ENCODE peak calls at places on chromosomes 2 and 18, in six cellular contexts. One of them, this sample, is unnamed.

GRCh38 chr18:2417861-2418610 is 153.3 kb downstream of the METTL4 start:
- DNase-seq in MCF 10A: no peak
- DNase-seq in cardiac fibroblast: no peak
- DNase-seq in GM13977: no peak
- DNase-seq in IMR-90: peak
- DNase-seq in HFFc6: peak
- DNase-seq in this sample: no peak

GRCh38 chr2:106163948-106164580 is 30.0 kb downstream of the UXS1 start:
- DNase-seq in MCF 10A: no peak
- DNase-seq in cardiac fibroblast: peak
- DNase-seq in GM13977: no peak
- DNase-seq in IMR-90: peak
- DNase-seq in HFFc6: peak
- DNase-seq in this sample: no peak

GRCh38 chr18:48488388-48488850 is 50.4 kb upstream of the CTIF start:
- DNase-seq in MCF 10A: peak
- DNase-seq in cardiac fibroblast: peak
- DNase-seq in GM13977: no peak
- DNase-seq in IMR-90: peak
- DNase-seq in HFFc6: peak
- DNase-seq in this sample: no peak

GRCh38 chr2:237886702-237887481 is 27.5 kb downstream of the RAMP1 start:
- DNase-seq in MCF 10A: no peak
- DNase-seq in cardiac fibroblast: peak
- DNase-seq in GM13977: no peak
- DNase-seq in IMR-90: peak
- DNase-seq in HFFc6: no peak
- DNase-seq in this sample: no peak

GRCh38 chr2:127932199-127932877 is 46.6 kb upstream of the AMMECR1L start:
- DNase-seq in MCF 10A: peak
- DNase-seq in cardiac fibroblast: peak
- DNase-seq in GM13977: no peak
- DNase-seq in IMR-90: peak
- DNase-seq in HFFc6: peak
- DNase-seq in this sample: no peak

GRCh38 chr18:3541549-3542386 is 91.8 kb downstream of the TGIF1 start:
- DNase-seq in MCF 10A: peak
- DNase-seq in cardiac fibroblast: no peak
- DNase-seq in GM13977: peak
- DNase-seq in IMR-90: no peak
- DNase-seq in HFFc6: no peak
- DNase-seq in this sample: peak

GRCh38 chr2:67210430-67210829 is 186.7 kb upstream of the ETAA1 start:
- DNase-seq in MCF 10A: no peak
- DNase-seq in cardiac fibroblast: no peak
- DNase-seq in GM13977: no peak
- DNase-seq in IMR-90: no peak
- DNase-seq in HFFc6: no peak
- DNase-seq in this sample: no peak

GRCh38 chr2:161223139-161223732 is 63.0 kb downstream of the TANK start:
- DNase-seq in MCF 10A: peak
- DNase-seq in cardiac fibroblast: peak
- DNase-seq in GM13977: no peak
- DNase-seq in IMR-90: peak
- DNase-seq in HFFc6: peak
- DNase-seq in this sample: no peak

GRCh38 chr2:70986499-70987189 is 8.0 kb downstream of the TEX261 start:
- DNase-seq in MCF 10A: no peak
- DNase-seq in cardiac fibroblast: no peak
- DNase-seq in GM13977: no peak
- DNase-seq in IMR-90: no peak
- DNase-seq in HFFc6: no peak
- DNase-seq in this sample: no peak

GRCh38 chr2:241794250-241794823 is 14.7 kb upstream of the NEU4 start:
- DNase-seq in MCF 10A: no peak
- DNase-seq in cardiac fibroblast: no peak
- DNase-seq in GM13977: peak
- DNase-seq in IMR-90: no peak
- DNase-seq in HFFc6: no peak
- DNase-seq in this sample: no peak

GRCh38 chr2:169824373-169825333 is at the start of gene METTL5:
- DNase-seq in MCF 10A: peak
- DNase-seq in cardiac fibroblast: peak
- DNase-seq in GM13977: peak
- DNase-seq in IMR-90: peak
- DNase-seq in HFFc6: peak
- DNase-seq in this sample: peak

GRCh38 chr2:102147935-102148334 is 5.4 kb downstream of the IL1R1 start:
- DNase-seq in MCF 10A: no peak
- DNase-seq in cardiac fibroblast: peak
- DNase-seq in GM13977: no peak
- DNase-seq in IMR-90: peak
- DNase-seq in HFFc6: no peak
- DNase-seq in this sample: no peak

GRCh38 chr2:8098952-8099582 is 582.8 kb upstream of the ID2 start:
- DNase-seq in MCF 10A: no peak
- DNase-seq in cardiac fibroblast: no peak
- DNase-seq in GM13977: no peak
- DNase-seq in IMR-90: no peak
- DNase-seq in HFFc6: no peak
- DNase-seq in this sample: no peak

GRCh38 chr2:46805401-46805951 is 110.1 kb downstream of the MCFD2 start:
- DNase-seq in MCF 10A: no peak
- DNase-seq in cardiac fibroblast: no peak
- DNase-seq in GM13977: no peak
- DNase-seq in IMR-90: no peak
- DNase-seq in HFFc6: no peak
- DNase-seq in this sample: no peak

GRCh38 chr2:47810850-47811249 is 27.9 kb downstream of the MSH6 start:
- DNase-seq in MCF 10A: no peak
- DNase-seq in cardiac fibroblast: no peak
- DNase-seq in GM13977: no peak
- DNase-seq in IMR-90: no peak
- DNase-seq in HFFc6: no peak
- DNase-seq in this sample: no peak

GRCh38 chr2:111702119-111702808 is 181.7 kb downstream of the ANAPC1 start:
- DNase-seq in MCF 10A: peak
- DNase-seq in cardiac fibroblast: peak
- DNase-seq in GM13977: peak
- DNase-seq in IMR-90: peak
- DNase-seq in HFFc6: peak
- DNase-seq in this sample: no peak

GRCh38 chr2:230410861-230411464 is 5.0 kb upstream of the SP100 start:
- DNase-seq in MCF 10A: no peak
- DNase-seq in cardiac fibroblast: no peak
- DNase-seq in GM13977: no peak
- DNase-seq in IMR-90: no peak
- DNase-seq in HFFc6: no peak
- DNase-seq in this sample: no peak

DNA sequence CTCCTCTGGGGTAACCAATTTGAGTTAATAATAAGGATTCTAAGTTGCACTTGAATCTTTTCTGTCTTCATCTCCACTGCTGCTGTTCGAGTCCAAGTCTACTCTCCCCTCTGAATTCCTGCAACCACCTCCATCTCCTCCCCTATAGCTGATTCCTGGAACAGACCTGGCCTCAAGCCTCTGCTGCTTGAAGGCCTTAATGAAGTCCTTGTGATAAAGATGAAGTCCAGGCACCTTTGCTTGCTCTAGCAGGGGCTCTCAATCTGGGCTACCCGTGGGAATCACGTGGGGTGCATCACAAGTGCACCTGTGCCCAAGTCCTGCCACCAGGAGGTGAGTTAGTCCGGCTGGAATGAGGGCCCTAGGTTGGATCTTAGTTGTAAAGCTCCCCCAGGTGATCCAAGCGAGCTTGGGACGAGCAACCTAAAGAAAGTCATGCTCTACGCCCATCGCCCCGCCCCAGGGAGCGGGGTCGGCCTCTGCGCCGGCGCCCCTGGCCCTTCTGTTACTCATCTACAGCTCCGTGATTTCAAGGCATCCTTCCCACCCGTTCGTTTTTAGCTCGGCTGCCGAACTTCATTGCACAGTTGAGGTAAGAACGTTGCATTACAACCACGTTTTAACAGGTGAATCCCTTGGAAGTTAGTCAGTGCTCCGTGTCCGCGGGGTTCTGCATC is 905 bp upstream of the IAH1 start:
- DNase-seq in MCF 10A: no peak
- DNase-seq in cardiac fibroblast: no peak
- DNase-seq in GM13977: no peak
- DNase-seq in IMR-90: no peak
- DNase-seq in HFFc6: no peak
- DNase-seq in this sample: peak
- TF ChIP-seq CTCF in MCF 10A: no peak
- TF ChIP-seq CTCF in cardiac fibroblast: peak
- TF ChIP-seq CTCF in GM13977: peak
- TF ChIP-seq CTCF in IMR-90: no peak
- TF ChIP-seq CTCF in HFFc6: peak
- TF ChIP-seq CTCF in this sample: peak

GRCh38 chr18:34942975-34943374 is 98.2 kb upstream of the MAPRE2 start:
- DNase-seq in MCF 10A: no peak
- DNase-seq in cardiac fibroblast: no peak
- DNase-seq in GM13977: no peak
- DNase-seq in IMR-90: no peak
- DNase-seq in HFFc6: no peak
- DNase-seq in this sample: no peak
- TF ChIP-seq CTCF in MCF 10A: no peak
- TF ChIP-seq CTCF in cardiac fibroblast: no peak
- TF ChIP-seq CTCF in GM13977: no peak
- TF ChIP-seq CTCF in IMR-90: no peak
- TF ChIP-seq CTCF in HFFc6: no peak
- TF ChIP-seq CTCF in this sample: no peak

GRCh38 chr2:148643421-148643820 is 1.1 kb upstream of the EPC2 start:
- DNase-seq in MCF 10A: no peak
- DNase-seq in cardiac fibroblast: no peak
- DNase-seq in GM13977: peak
- DNase-seq in IMR-90: no peak
- DNase-seq in HFFc6: no peak
- DNase-seq in this sample: peak

GRCh38 chr2:148642112-148642744 is 2.3 kb upstream of the EPC2 start:
- DNase-seq in MCF 10A: no peak
- DNase-seq in cardiac fibroblast: no peak
- DNase-seq in GM13977: no peak
- DNase-seq in IMR-90: no peak
- DNase-seq in HFFc6: no peak
- DNase-seq in this sample: no peak

GRCh38 chr2:148643998-148644884 is at the start of gene EPC2:
- DNase-seq in MCF 10A: peak
- DNase-seq in cardiac fibroblast: peak
- DNase-seq in GM13977: peak
- DNase-seq in IMR-90: peak
- DNase-seq in HFFc6: peak
- DNase-seq in this sample: peak

GRCh38 chr2:148642891-148643416 is 1.6 kb upstream of the EPC2 start:
- DNase-seq in MCF 10A: peak
- DNase-seq in cardiac fibroblast: peak
- DNase-seq in GM13977: no peak
- DNase-seq in IMR-90: no peak
- DNase-seq in HFFc6: no peak
- DNase-seq in this sample: no peak

DNA sequence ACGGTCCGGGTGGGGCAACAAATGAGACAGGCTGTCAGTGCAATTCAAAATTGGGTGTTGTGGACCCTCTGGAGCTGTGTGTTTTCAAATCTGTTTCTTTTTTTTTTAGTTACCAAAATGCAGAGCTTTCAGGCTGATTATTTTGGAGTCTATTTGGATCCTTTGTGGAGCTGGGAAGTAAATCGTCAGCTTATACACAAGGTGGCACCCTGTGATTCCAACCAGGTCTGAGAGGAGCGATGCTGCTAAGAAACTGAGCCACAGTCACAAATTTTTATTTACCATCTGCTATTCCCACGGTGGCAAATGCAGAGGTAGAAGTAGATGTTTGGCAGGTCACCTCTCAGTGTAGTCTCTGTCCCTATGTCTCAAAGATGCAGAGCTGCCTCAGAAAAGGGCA is 3.8 kb upstream of the EPC2 start:
- DNase-seq in MCF 10A: no peak
- DNase-seq in cardiac fibroblast: peak
- DNase-seq in GM13977: no peak
- DNase-seq in IMR-90: peak
- DNase-seq in HFFc6: peak
- DNase-seq in this sample: no peak
- TF ChIP-seq CTCF in MCF 10A: no peak
- TF ChIP-seq CTCF in cardiac fibroblast: peak
- TF ChIP-seq CTCF in GM13977: no peak
- TF ChIP-seq CTCF in IMR-90: peak
- TF ChIP-seq CTCF in HFFc6: peak
- TF ChIP-seq CTCF in this sample: no peak

GRCh38 chr2:88350641-88351601 is 101.6 kb downstream of the FOXI3 start:
- DNase-seq in MCF 10A: peak
- DNase-seq in cardiac fibroblast: peak
- DNase-seq in GM13977: peak
- DNase-seq in IMR-90: peak
- DNase-seq in HFFc6: peak
- DNase-seq in this sample: peak
- TF ChIP-seq CTCF in MCF 10A: peak
- TF ChIP-seq CTCF in cardiac fibroblast: peak
- TF ChIP-seq CTCF in GM13977: peak
- TF ChIP-seq CTCF in IMR-90: peak
- TF ChIP-seq CTCF in HFFc6: peak
- TF ChIP-seq CTCF in this sample: peak

DNA sequence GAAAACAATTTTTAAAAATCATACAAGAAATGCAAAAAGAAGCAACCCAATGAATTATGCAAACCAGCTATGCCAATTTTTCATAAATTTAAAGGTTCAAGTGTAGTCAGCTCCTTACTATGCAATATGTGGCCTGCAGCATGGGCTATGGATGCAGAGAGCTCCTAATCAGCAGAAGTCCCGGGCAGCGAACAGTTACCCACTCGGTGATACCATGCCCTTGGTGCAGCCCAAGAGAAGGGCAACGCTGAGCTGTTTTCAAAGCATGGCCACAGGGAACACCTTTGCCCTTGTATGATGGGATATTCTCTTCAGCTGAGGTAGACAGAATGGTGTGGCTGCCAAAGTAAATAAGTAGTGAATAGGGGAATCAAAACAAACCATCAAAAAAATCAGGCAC is 17.3 kb upstream of the ARL5A start:
- DNase-seq in MCF 10A: no peak
- DNase-seq in cardiac fibroblast: no peak
- DNase-seq in GM13977: no peak
- DNase-seq in IMR-90: no peak
- DNase-seq in HFFc6: no peak
- DNase-seq in this sample: no peak
- TF ChIP-seq CTCF in MCF 10A: no peak
- TF ChIP-seq CTCF in cardiac fibroblast: no peak
- TF ChIP-seq CTCF in GM13977: no peak
- TF ChIP-seq CTCF in IMR-90: no peak
- TF ChIP-seq CTCF in HFFc6: no peak
- TF ChIP-seq CTCF in this sample: no peak

GRCh38 chr18:79680891-79681339 is 1.3 kb downstream of the CTDP1 start:
- DNase-seq in MCF 10A: no peak
- DNase-seq in cardiac fibroblast: no peak
- DNase-seq in GM13977: no peak
- DNase-seq in IMR-90: no peak
- DNase-seq in HFFc6: no peak
- DNase-seq in this sample: no peak
- TF ChIP-seq CTCF in MCF 10A: no peak
- TF ChIP-seq CTCF in cardiac fibroblast: no peak
- TF ChIP-seq CTCF in GM13977: no peak
- TF ChIP-seq CTCF in IMR-90: no peak
- TF ChIP-seq CTCF in HFFc6: no peak
- TF ChIP-seq CTCF in this sample: no peak

This sample was measured in GM06990.